ENCODE peak calls at places on chromosomes 1 and 21, in four cellular contexts. T is body of pancreas, B is fibroblast of lung, X is mammary epithelial cell. H is an unnamed sample.

GRCh38 chr1:211589782-211590721 is 11.1 kb upstream of the SLC30A1 start:
- DNase-seq in T (peak), X (peak), B (peak), H (peak)

GRCh38 chr1:223285452-223285851 is 78.5 kb downstream of the SUSD4 start:
- DNase-seq in B (no peak), T (no peak), X (no peak), H (no peak)

GRCh38 chr1:73623946-73624345 is 574.0 kb downstream of the LRRIQ3 start:
- DNase-seq in B (no peak), X (no peak), T (no peak), H (no peak)

GRCh38 chr1:145757420-145757819 is 38.1 kb downstream of the CD160 start:
- DNase-seq in B (no peak), T (no peak), X (peak), H (no peak)

GRCh38 chr1:232769718-232770117 is 35.5 kb upstream of the MAP10 start:
- DNase-seq in B (no peak), T (no peak), X (no peak), H (no peak)

GRCh38 chr1:101992816-101993575 is 3.7 kb downstream of the OLFM3 start:
- DNase-seq in T (no peak), B (no peak), X (no peak), H (no peak)

GRCh38 chr1:201344206-201345080 is 33.0 kb downstream of the TNNT2 start:
- DNase-seq in X (no peak), B (no peak), T (no peak), H (no peak)

GRCh38 chr1:240555524-240555923 is 56.4 kb downstream of the GREM2 start:
- DNase-seq in T (no peak), X (no peak), B (no peak), H (no peak)

GRCh38 chr1:22414244-22414751 is 37.4 kb upstream of the ZBTB40 start:
- DNase-seq in T (peak), B (peak), X (no peak), H (no peak)

GRCh38 chr1:235714205-235714897 is 64.8 kb upstream of the GNG4 start:
- DNase-seq in B (no peak), X (no peak), T (no peak), H (no peak)

GRCh38 chr21:36776981-36777617 is 78.2 kb downstream of the SIM2 start:
- DNase-seq in T (no peak), X (no peak), B (no peak), H (no peak)

GRCh38 chr1:19081218-19081893 is 124.9 kb upstream of the IFFO2 start:
- DNase-seq in T (no peak), B (peak), X (no peak), H (no peak)

GRCh38 chr1:165855010-165855838 is 27.8 kb downstream of the UCK2 start:
- DNase-seq in T (no peak), B (no peak), X (no peak), H (no peak)

GRCh38 chr1:32204943-32205361 is 519 bp upstream of the IQCC start:
- DNase-seq in B (no peak), X (no peak), T (no peak), H (no peak)

GRCh38 chr1:32208463-32208862 is 426 bp upstream of the DCDC2B start:
- DNase-seq in X (no peak), T (no peak), B (no peak), H (no peak)

GRCh38 chr1:32208891-32209309 is at the start of gene DCDC2B:
- DNase-seq in T (peak), X (peak), B (peak), H (peak)

GRCh38 chr1:32201011-32201855 is 838 bp downstream of the CCDC28B start:
- DNase-seq in B (peak), T (peak), X (peak), H (no peak)

GRCh38 chr1:32205401-32206370 is at the start of gene IQCC:
- DNase-seq in T (peak), X (peak), B (peak), H (no peak)
- TF ChIP-seq CTCF in T (peak), X (no peak), B (no peak), H (no peak)

DNA sequence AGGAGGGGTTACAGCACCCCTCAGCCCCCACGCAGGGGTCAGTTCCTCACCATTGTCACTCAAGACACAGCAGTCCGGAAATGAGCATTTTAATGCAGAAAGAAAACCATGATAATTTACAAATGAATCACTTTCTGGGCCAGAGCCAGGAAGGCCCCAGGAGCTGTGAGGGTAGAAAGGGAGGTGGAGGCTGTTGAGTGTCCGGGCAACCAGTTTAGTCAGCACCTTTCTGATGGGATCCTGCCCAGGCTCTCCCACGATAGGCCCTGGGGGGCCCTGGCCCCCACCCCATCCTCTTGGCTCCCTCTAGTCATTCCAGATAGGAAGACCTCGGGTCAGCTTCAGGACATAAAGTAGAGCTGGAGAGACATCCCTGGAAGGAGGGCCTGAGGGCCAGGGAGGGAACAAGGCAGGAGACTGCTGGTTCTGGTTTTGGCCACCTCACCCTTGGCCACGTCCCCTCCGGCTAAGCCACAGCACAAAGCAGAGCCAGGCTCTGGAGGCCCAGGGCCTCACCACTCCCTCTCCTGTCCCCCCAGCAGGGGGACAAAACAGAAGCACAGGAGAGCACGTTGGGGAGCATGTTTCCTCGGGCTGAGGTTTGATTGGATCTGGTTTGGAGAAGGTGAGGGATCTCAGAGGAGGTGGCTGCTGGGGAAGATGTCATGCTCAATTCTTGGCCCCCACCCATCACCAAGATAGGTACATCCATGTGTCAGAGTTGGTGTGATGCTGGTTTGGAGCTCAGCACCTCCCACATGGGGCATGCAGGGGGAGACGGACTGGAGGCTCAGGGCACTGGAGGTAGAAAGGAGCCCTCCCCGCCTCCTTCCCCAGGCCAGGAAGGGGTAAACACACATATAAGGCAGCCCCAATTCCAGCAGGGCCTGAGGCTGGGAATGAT is 20.6 kb downstream of the ETNK2 start:
- DNase-seq in B (peak), T (peak), X (peak), H (no peak)
- TF ChIP-seq CTCF in B (peak), T (no peak), X (peak), H (peak)

DNA sequence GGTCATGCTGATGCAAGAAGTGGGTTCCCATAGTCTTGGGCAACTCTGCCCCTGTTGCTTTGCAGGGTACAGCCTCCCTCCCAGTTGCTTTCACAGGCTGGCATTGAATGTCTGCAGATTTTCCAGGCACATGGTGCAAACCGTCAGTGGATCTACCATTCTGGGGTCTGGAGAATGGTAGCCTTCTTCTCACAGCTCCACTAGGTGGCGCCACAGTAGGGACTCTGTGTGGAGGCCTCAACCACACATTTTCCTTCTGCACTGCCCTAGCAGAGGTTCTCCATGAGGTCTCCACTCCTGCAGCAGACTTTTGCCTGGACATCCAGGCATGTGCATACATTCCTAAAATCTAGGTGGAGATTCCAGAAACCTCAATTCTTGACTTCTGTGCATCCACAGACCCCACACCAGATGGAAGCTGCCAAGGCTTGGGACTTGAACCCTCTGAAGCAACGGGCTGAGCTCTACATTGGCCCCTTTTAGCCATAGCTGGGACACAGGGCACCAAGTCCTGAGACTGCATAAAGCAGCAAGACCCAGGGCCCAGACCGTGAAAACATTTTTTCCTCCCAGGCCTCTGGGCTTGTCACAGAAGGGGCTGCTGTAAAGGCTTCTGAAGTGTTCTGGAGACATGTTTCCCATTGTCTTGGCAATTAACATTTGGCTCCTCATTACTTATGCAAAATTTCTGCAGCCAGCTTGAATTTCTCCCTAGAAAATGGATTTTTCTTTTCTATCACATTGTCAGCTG is 466.2 kb upstream of the PBX1 start:
- DNase-seq in X (no peak), B (peak), T (no peak), H (no peak)
- TF ChIP-seq CTCF in X (peak), B (peak), T (no peak), H (peak)

GRCh38 chr1:181676269-181676668 is 193.0 kb downstream of the CACNA1E start:
- DNase-seq in B (peak), X (peak), T (no peak), H (no peak)
- TF ChIP-seq CTCF in B (peak), X (peak), T (peak), H (peak)

DNA sequence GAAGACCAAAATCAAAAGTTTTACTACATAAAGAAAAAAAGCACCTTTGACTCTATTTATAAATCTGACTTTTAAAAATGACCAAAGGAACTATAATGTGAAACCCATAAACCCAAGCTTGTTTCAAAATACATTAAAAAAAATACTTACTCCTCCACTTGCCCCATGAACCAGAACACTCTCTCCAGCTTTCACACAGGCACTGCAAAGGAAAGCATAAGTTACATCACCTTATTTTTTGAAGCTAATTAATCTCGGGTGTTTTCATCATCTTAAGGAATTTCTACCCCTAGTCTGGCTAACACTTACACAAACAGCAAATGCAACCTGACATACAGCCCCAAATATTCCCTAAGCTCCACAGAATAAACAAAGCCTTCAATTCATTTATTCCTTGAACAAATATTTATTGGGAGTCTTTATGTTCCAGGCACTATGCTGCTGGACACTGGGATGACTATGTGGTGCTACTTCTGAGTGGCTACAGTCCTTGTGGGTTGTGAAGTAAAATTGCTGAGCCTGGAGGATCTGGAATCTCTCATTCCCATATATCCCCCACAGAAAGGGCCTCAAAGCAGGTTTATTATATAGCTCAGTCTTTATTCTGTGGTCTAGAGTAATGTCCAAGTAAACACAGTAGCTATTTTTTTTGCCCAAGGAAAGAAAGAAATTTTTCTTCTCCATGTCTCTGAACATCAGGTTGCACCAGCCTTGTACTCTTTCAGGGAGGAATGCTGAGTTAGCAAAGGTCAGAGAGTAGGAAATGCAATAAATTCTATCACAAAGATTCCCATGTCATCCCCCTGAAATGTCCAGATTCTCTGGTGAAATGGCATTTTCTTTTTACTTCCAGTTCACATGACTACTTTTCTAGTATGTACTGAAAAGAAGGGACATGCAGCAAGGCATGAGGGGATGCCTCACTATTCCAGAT is 18.2 kb downstream of the CRYZ start:
- DNase-seq in T (no peak), X (no peak), B (no peak), H (no peak)
- TF ChIP-seq CTCF in T (no peak), X (no peak), B (no peak), H (no peak)

GRCh38 chr21:30839304-30839703 is 9.7 kb upstream of the KRTAP7-1 start:
- DNase-seq in B (no peak), T (no peak), X (peak), H (no peak)
- TF ChIP-seq CTCF in B (no peak), T (peak), X (peak), H (peak)

GRCh38 chr1:104132386-104132973 is 382.8 kb downstream of the AMY1C start:
- DNase-seq in B (peak), X (peak), T (no peak), H (no peak)
- TF ChIP-seq CTCF in B (peak), X (peak), T (peak), H (peak)

H was measured in epithelial cell of proximal tubule.